ENCODE peak calls at places on chromosomes 7 and 10, in nine cellular contexts. One of them, this sample, is unnamed.

GRCh38 chr10:97024181-97025073 is 161.3 kb downstream of the SLIT1 start:
- DNase-seq in nephron progenitor cell: no peak
- DNase-seq in tibial nerve: no peak
- DNase-seq in Calu3: peak
- DNase-seq in cardiac fibroblast: peak
- DNase-seq in GM23338: no peak
- DNase-seq in CD8-positive, alpha-beta T cell: no peak
- DNase-seq in breast epithelium: no peak
- DNase-seq in PC-3: peak
- DNase-seq in this sample: no peak

GRCh38 chr7:34277801-34278195 is 372.5 kb downstream of the BMPER start:
- DNase-seq in nephron progenitor cell: no peak
- DNase-seq in tibial nerve: no peak
- DNase-seq in Calu3: no peak
- DNase-seq in cardiac fibroblast: peak
- DNase-seq in GM23338: no peak
- DNase-seq in CD8-positive, alpha-beta T cell: no peak
- DNase-seq in breast epithelium: no peak
- DNase-seq in PC-3: no peak
- DNase-seq in this sample: no peak

GRCh38 chr7:150399861-150400778 is 21.0 kb downstream of the ZNF775 start:
- DNase-seq in nephron progenitor cell: no peak
- DNase-seq in tibial nerve: no peak
- DNase-seq in Calu3: peak
- DNase-seq in cardiac fibroblast: peak
- DNase-seq in GM23338: no peak
- DNase-seq in CD8-positive, alpha-beta T cell: no peak
- DNase-seq in breast epithelium: peak
- DNase-seq in PC-3: peak
- DNase-seq in this sample: no peak

GRCh38 chr10:132486539-132487121 is 51.0 kb upstream of the INPP5A start:
- DNase-seq in nephron progenitor cell: no peak
- DNase-seq in tibial nerve: no peak
- DNase-seq in Calu3: no peak
- DNase-seq in cardiac fibroblast: no peak
- DNase-seq in GM23338: peak
- DNase-seq in CD8-positive, alpha-beta T cell: no peak
- DNase-seq in breast epithelium: peak
- DNase-seq in PC-3: no peak
- DNase-seq in this sample: no peak

GRCh38 chr7:158239290-158239981 is 348.2 kb downstream of the PTPRN2 start:
- DNase-seq in nephron progenitor cell: no peak
- DNase-seq in tibial nerve: no peak
- DNase-seq in Calu3: no peak
- DNase-seq in cardiac fibroblast: no peak
- DNase-seq in GM23338: no peak
- DNase-seq in CD8-positive, alpha-beta T cell: no peak
- DNase-seq in breast epithelium: no peak
- DNase-seq in PC-3: peak
- DNase-seq in this sample: no peak

GRCh38 chr10:132106431-132106830 is 40.7 kb downstream of the JAKMIP3 start:
- DNase-seq in nephron progenitor cell: no peak
- DNase-seq in tibial nerve: no peak
- DNase-seq in Calu3: no peak
- DNase-seq in cardiac fibroblast: no peak
- DNase-seq in GM23338: no peak
- DNase-seq in CD8-positive, alpha-beta T cell: no peak
- DNase-seq in breast epithelium: no peak
- DNase-seq in PC-3: no peak
- DNase-seq in this sample: peak

GRCh38 chr7:28296571-28297483 is 115.5 kb upstream of the CREB5 start:
- DNase-seq in nephron progenitor cell: peak
- DNase-seq in tibial nerve: no peak
- DNase-seq in Calu3: peak
- DNase-seq in cardiac fibroblast: peak
- DNase-seq in GM23338: peak
- DNase-seq in CD8-positive, alpha-beta T cell: peak
- DNase-seq in breast epithelium: no peak
- DNase-seq in PC-3: peak
- DNase-seq in this sample: peak

GRCh38 chr7:24779283-24779655 is 22.0 kb upstream of the GSDME start:
- DNase-seq in nephron progenitor cell: no peak
- DNase-seq in tibial nerve: no peak
- DNase-seq in Calu3: no peak
- DNase-seq in cardiac fibroblast: no peak
- DNase-seq in GM23338: no peak
- DNase-seq in CD8-positive, alpha-beta T cell: no peak
- DNase-seq in breast epithelium: no peak
- DNase-seq in PC-3: no peak
- DNase-seq in this sample: no peak

GRCh38 chr10:98405422-98405821 is 9.6 kb downstream of the PYROXD2 start:
- DNase-seq in nephron progenitor cell: no peak
- DNase-seq in tibial nerve: no peak
- DNase-seq in Calu3: no peak
- DNase-seq in cardiac fibroblast: no peak
- DNase-seq in GM23338: no peak
- DNase-seq in CD8-positive, alpha-beta T cell: no peak
- DNase-seq in breast epithelium: no peak
- DNase-seq in PC-3: no peak
- DNase-seq in this sample: no peak

GRCh38 chr10:62772186-62772950 is 32.2 kb upstream of the ADO start:
- DNase-seq in nephron progenitor cell: no peak
- DNase-seq in tibial nerve: no peak
- DNase-seq in Calu3: no peak
- DNase-seq in cardiac fibroblast: peak
- DNase-seq in GM23338: no peak
- DNase-seq in CD8-positive, alpha-beta T cell: no peak
- DNase-seq in breast epithelium: no peak
- DNase-seq in PC-3: no peak
- DNase-seq in this sample: no peak

GRCh38 chr7:148153611-148154010 is 437.0 kb upstream of the C7orf33 start:
- DNase-seq in nephron progenitor cell: no peak
- DNase-seq in tibial nerve: no peak
- DNase-seq in Calu3: no peak
- DNase-seq in cardiac fibroblast: no peak
- DNase-seq in GM23338: no peak
- DNase-seq in CD8-positive, alpha-beta T cell: no peak
- DNase-seq in breast epithelium: no peak
- DNase-seq in PC-3: no peak
- DNase-seq in this sample: no peak

GRCh38 chr7:74206589-74207120 is 3.2 kb upstream of the LAT2 start:
- DNase-seq in nephron progenitor cell: peak
- DNase-seq in tibial nerve: peak
- DNase-seq in Calu3: peak
- DNase-seq in cardiac fibroblast: peak
- DNase-seq in GM23338: peak
- DNase-seq in CD8-positive, alpha-beta T cell: peak
- DNase-seq in breast epithelium: peak
- DNase-seq in PC-3: peak
- DNase-seq in this sample: peak

GRCh38 chr7:117872565-117873055 is 631 bp downstream of the CTTNBP2 start:
- DNase-seq in nephron progenitor cell: no peak
- DNase-seq in tibial nerve: peak
- DNase-seq in Calu3: peak
- DNase-seq in cardiac fibroblast: no peak
- DNase-seq in GM23338: peak
- DNase-seq in CD8-positive, alpha-beta T cell: no peak
- DNase-seq in breast epithelium: no peak
- DNase-seq in PC-3: no peak
- DNase-seq in this sample: no peak

GRCh38 chr7:24978837-24979469 is 1.0 kb downstream of the OSBPL3 start:
- DNase-seq in nephron progenitor cell: peak
- DNase-seq in tibial nerve: no peak
- DNase-seq in Calu3: peak
- DNase-seq in cardiac fibroblast: no peak
- DNase-seq in GM23338: peak
- DNase-seq in CD8-positive, alpha-beta T cell: peak
- DNase-seq in breast epithelium: no peak
- DNase-seq in PC-3: peak
- DNase-seq in this sample: peak

GRCh38 chr7:92768501-92769360 is 67.6 kb downstream of the CDK6 start:
- DNase-seq in nephron progenitor cell: no peak
- DNase-seq in tibial nerve: no peak
- DNase-seq in Calu3: no peak
- DNase-seq in cardiac fibroblast: peak
- DNase-seq in GM23338: peak
- DNase-seq in CD8-positive, alpha-beta T cell: no peak
- DNase-seq in breast epithelium: no peak
- DNase-seq in PC-3: peak
- DNase-seq in this sample: no peak

GRCh38 chr10:24457661-24458318 is 248.9 kb downstream of the KIAA1217 start:
- DNase-seq in nephron progenitor cell: no peak
- DNase-seq in tibial nerve: no peak
- DNase-seq in Calu3: peak
- DNase-seq in cardiac fibroblast: peak
- DNase-seq in GM23338: no peak
- DNase-seq in CD8-positive, alpha-beta T cell: no peak
- DNase-seq in breast epithelium: peak
- DNase-seq in PC-3: peak
- DNase-seq in this sample: no peak

GRCh38 chr10:36341466-36341865 is 699.4 kb upstream of the FZD8 start:
- DNase-seq in nephron progenitor cell: no peak
- DNase-seq in tibial nerve: no peak
- DNase-seq in Calu3: no peak
- DNase-seq in cardiac fibroblast: peak
- DNase-seq in GM23338: no peak
- DNase-seq in CD8-positive, alpha-beta T cell: no peak
- DNase-seq in breast epithelium: no peak
- DNase-seq in PC-3: peak
- DNase-seq in this sample: no peak

GRCh38 chr10:43249962-43250624 is 16.8 kb downstream of the RASGEF1A start:
- DNase-seq in nephron progenitor cell: peak
- DNase-seq in tibial nerve: no peak
- DNase-seq in Calu3: peak
- DNase-seq in cardiac fibroblast: no peak
- DNase-seq in GM23338: peak
- DNase-seq in CD8-positive, alpha-beta T cell: no peak
- DNase-seq in breast epithelium: peak
- DNase-seq in PC-3: peak
- DNase-seq in this sample: no peak

GRCh38 chr7:132145466-132145865 is 430.8 kb downstream of the PLXNA4 start:
- DNase-seq in nephron progenitor cell: no peak
- DNase-seq in tibial nerve: peak
- DNase-seq in Calu3: peak
- DNase-seq in cardiac fibroblast: peak
- DNase-seq in GM23338: no peak
- DNase-seq in CD8-positive, alpha-beta T cell: no peak
- DNase-seq in breast epithelium: peak
- DNase-seq in PC-3: peak
- DNase-seq in this sample: no peak
- TF ChIP-seq CTCF in nephron progenitor cell: no peak
- TF ChIP-seq CTCF in tibial nerve: no peak
- TF ChIP-seq CTCF in Calu3: no peak
- TF ChIP-seq CTCF in cardiac fibroblast: no peak
- TF ChIP-seq CTCF in GM23338: no peak
- TF ChIP-seq CTCF in CD8-positive, alpha-beta T cell: no peak
- TF ChIP-seq CTCF in breast epithelium: no peak
- TF ChIP-seq CTCF in PC-3: no peak
- TF ChIP-seq CTCF in this sample: no peak

GRCh38 chr10:71598673-71599072 is 120.9 kb downstream of the C10orf105 start:
- DNase-seq in nephron progenitor cell: no peak
- DNase-seq in tibial nerve: peak
- DNase-seq in Calu3: no peak
- DNase-seq in cardiac fibroblast: peak
- DNase-seq in GM23338: no peak
- DNase-seq in CD8-positive, alpha-beta T cell: no peak
- DNase-seq in breast epithelium: no peak
- DNase-seq in PC-3: no peak
- DNase-seq in this sample: no peak
- TF ChIP-seq CTCF in nephron progenitor cell: no peak
- TF ChIP-seq CTCF in tibial nerve: no peak
- TF ChIP-seq CTCF in Calu3: no peak
- TF ChIP-seq CTCF in cardiac fibroblast: no peak
- TF ChIP-seq CTCF in GM23338: no peak
- TF ChIP-seq CTCF in CD8-positive, alpha-beta T cell: no peak
- TF ChIP-seq CTCF in breast epithelium: no peak
- TF ChIP-seq CTCF in PC-3: no peak
- TF ChIP-seq CTCF in this sample: no peak

GRCh38 chr10:29735628-29736324 is 101.0 kb upstream of the SVIL start:
- DNase-seq in nephron progenitor cell: peak
- DNase-seq in tibial nerve: peak
- DNase-seq in Calu3: peak
- DNase-seq in cardiac fibroblast: peak
- DNase-seq in GM23338: peak
- DNase-seq in CD8-positive, alpha-beta T cell: peak
- DNase-seq in breast epithelium: peak
- DNase-seq in PC-3: peak
- DNase-seq in this sample: peak
- TF ChIP-seq CTCF in nephron progenitor cell: peak
- TF ChIP-seq CTCF in tibial nerve: peak
- TF ChIP-seq CTCF in Calu3: peak
- TF ChIP-seq CTCF in cardiac fibroblast: peak
- TF ChIP-seq CTCF in GM23338: peak
- TF ChIP-seq CTCF in CD8-positive, alpha-beta T cell: peak
- TF ChIP-seq CTCF in breast epithelium: peak
- TF ChIP-seq CTCF in PC-3: peak
- TF ChIP-seq CTCF in this sample: peak

DNA sequence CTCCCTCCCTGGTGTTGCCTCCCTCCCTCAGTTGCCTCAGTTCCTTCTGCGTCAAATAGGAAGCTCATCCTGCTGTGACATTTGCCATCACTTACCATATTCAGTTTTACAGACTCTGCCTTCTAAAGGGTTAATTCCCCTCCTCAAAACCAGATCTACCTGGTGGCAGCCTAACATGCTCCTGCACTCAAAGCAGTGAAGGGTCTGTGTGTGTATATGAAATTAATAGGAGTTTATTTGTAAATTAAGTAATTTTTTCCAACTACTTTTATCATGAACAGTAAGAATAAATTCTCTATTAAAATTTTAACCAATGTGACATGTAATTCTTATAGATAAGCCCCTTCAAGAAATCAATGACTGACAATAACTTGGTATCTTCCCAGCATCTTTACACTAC is 158.6 kb upstream of the INSYN2A start:
- DNase-seq in nephron progenitor cell: no peak
- DNase-seq in tibial nerve: no peak
- DNase-seq in Calu3: no peak
- DNase-seq in cardiac fibroblast: peak
- DNase-seq in GM23338: no peak
- DNase-seq in CD8-positive, alpha-beta T cell: no peak
- DNase-seq in breast epithelium: no peak
- DNase-seq in PC-3: no peak
- DNase-seq in this sample: no peak
- TF ChIP-seq CTCF in nephron progenitor cell: peak
- TF ChIP-seq CTCF in tibial nerve: no peak
- TF ChIP-seq CTCF in Calu3: no peak
- TF ChIP-seq CTCF in cardiac fibroblast: peak
- TF ChIP-seq CTCF in GM23338: no peak
- TF ChIP-seq CTCF in CD8-positive, alpha-beta T cell: no peak
- TF ChIP-seq CTCF in breast epithelium: no peak
- TF ChIP-seq CTCF in PC-3: peak
- TF ChIP-seq CTCF in this sample: peak

This sample was measured in natural killer cell.